ENCODE peak calls at places on chromosomes 13 and 19, in six cellular contexts. M is activated naive CD4-positive, alpha-beta T cell treated with anti-CD3 and anti-CD28 coated beads for 36 hours; W is smooth muscle cell of the brain vasculature; P is pancreas; E is ELR; Q is right atrium auricular region. X is an unnamed sample.

GRCh38 chr19:14091885-14092462 is 1.4 kb upstream of the SAMD1 start:
- DNase-seq in M (no peak), W (no peak), P (peak; percentile 29), E (peak; percentile 24), Q (no peak), X (no peak)

GRCh38 chr19:1001538-1002166 is 1.4 kb downstream of the GRIN3B start:
- DNase-seq in M (peak; percentile 73), W (no peak), P (no peak), E (peak; percentile 58), Q (no peak), X (no peak)

GRCh38 chr19:56253737-56254136 is 18.8 kb upstream of the EDDM13 start:
- DNase-seq in M (no peak), W (peak; percentile 23), P (no peak), E (peak; percentile 72), Q (no peak), X (peak; percentile 51)

GRCh38 chr13:51818771-51819511 is 15.0 kb upstream of the DHRS12 start:
- DNase-seq in M (peak; percentile 83), W (no peak), P (no peak), E (no peak), Q (no peak), X (no peak)

GRCh38 chr19:14019100-14019499 is 8.8 kb upstream of the RLN3 start:
- DNase-seq in M (no peak), W (no peak), P (no peak), E (no peak), Q (no peak), X (no peak)

GRCh38 chr13:101127741-101128353 is 288.5 kb downstream of the NALCN start:
- DNase-seq in M (peak; percentile 34), W (no peak), P (no peak), E (peak; percentile 62), Q (no peak), X (peak; percentile 36)

GRCh38 chr19:28393574-28394336 is 819.2 kb downstream of the UQCRFS1 start:
- DNase-seq in M (no peak), W (no peak), P (no peak), E (peak; percentile 38), Q (no peak), X (no peak)

GRCh38 chr13:113881614-113882265 is 17.9 kb upstream of the GAS6 start:
- DNase-seq in M (peak; percentile 18), W (no peak), P (peak; percentile 71), E (no peak), Q (peak; percentile 54), X (no peak)

GRCh38 chr19:49097453-49098288 is 12.4 kb downstream of the SNRNP70 start:
- DNase-seq in M (peak; percentile 78), W (peak; percentile 33), P (peak; percentile 55), E (peak; percentile 82), Q (peak; percentile 66), X (no peak)

GRCh38 chr13:75895168-75895567 is 259.0 kb downstream of the LMO7 start:
- DNase-seq in M (no peak), W (no peak), P (no peak), E (no peak), Q (no peak), X (no peak)

GRCh38 chr13:72839831-72840426 is 58.0 kb downstream of the PIBF1 start:
- DNase-seq in M (peak; percentile 63), W (peak; percentile 9), P (peak; percentile 27), E (peak; percentile 67), Q (no peak), X (peak; percentile 7)

GRCh38 chr13:24361138-24361537 is 51.8 kb downstream of the C1QTNF9 start:
- DNase-seq in M (no peak), W (no peak), P (no peak), E (no peak), Q (no peak), X (no peak)

GRCh38 chr13:44313674-44314073 is 60.0 kb upstream of the SERP2 start:
- DNase-seq in M (no peak), W (no peak), P (no peak), E (peak; percentile 97), Q (no peak), X (no peak)

GRCh38 chr19:46990998-46991676 is 28.5 kb upstream of the NPAS1 start:
- DNase-seq in M (peak; percentile 78), W (peak; percentile 69), P (peak; percentile 69), E (peak; percentile 86), Q (peak; percentile 88), X (no peak)

GRCh38 chr19:44777715-44778347 is at the start of gene CBLC:
- DNase-seq in M (no peak), W (no peak), P (peak; percentile 92), E (no peak), Q (no peak), X (no peak)

GRCh38 chr19:38730731-38731589 is 13.3 kb downstream of the CAPN12 start:
- DNase-seq in M (no peak), W (no peak), P (peak; percentile 22), E (no peak), Q (no peak), X (no peak)

GRCh38 chr19:55070755-55071502 is 4.7 kb upstream of the EPS8L1 start:
- DNase-seq in M (no peak), W (no peak), P (no peak), E (peak; percentile 72), Q (no peak), X (no peak)

GRCh38 chr19:2756921-2757881 is 17.4 kb upstream of the SLC39A3 start:
- DNase-seq in M (no peak), W (no peak), P (no peak), E (no peak), Q (no peak), X (no peak)

GRCh38 chr19:18020212-18021067 is 12.5 kb downstream of the ARRDC2 start:
- DNase-seq in M (no peak), W (no peak), P (peak; percentile 76), E (peak; percentile 34), Q (peak; percentile 96), X (no peak)